ENCODE peak calls at places on chromosomes 6 and 20, in eight cellular contexts. J is GM18507; G is stimulated activated CD8-positive, alpha-beta memory T cell treated with anti-CD3 and anti-CD28 coated beads, Interleukin-2, amount 100 ng/mL, for 1 hour; Y is H7; X is hippocampal formation; N is astrocyte; C is RWPE1; R is kidney. T is an unnamed sample.

GRCh38 chr20:47031821-47032220 is 137.2 kb downstream of the EYA2 start:
- DNase-seq in J (no peak), G (no peak), Y (no peak), X (no peak), N (no peak), C (no peak), R (no peak), T (peak)

GRCh38 chr20:45254867-45255266 is 503 bp upstream of the SLPI start:
- DNase-seq in J (no peak), G (no peak), Y (no peak), X (no peak), N (peak), C (peak), R (no peak), T (peak)

GRCh38 chr20:37941332-37941731 is 38.4 kb downstream of the VSTM2L start:
- DNase-seq in J (no peak), G (no peak), Y (peak), X (no peak), N (no peak), C (no peak), R (no peak), T (peak)

GRCh38 chr20:32326507-32326851 is 31.7 kb upstream of the ASXL1 start:
- DNase-seq in J (no peak), G (no peak), Y (no peak), X (no peak), N (peak), C (no peak), R (no peak), T (no peak)

GRCh38 chr6:123316733-123317323 is 319.9 kb downstream of the TRDN start:
- DNase-seq in J (no peak), G (no peak), Y (no peak), X (peak), N (no peak), C (peak), R (no peak), T (peak)

GRCh38 chr6:19836799-19837510 is at the start of gene ID4:
- DNase-seq in J (no peak), G (no peak), Y (peak), X (peak), N (peak), C (no peak), R (peak), T (peak)

GRCh38 chr6:52284131-52284459 is 447 bp downstream of the MCM3 start:
- DNase-seq in J (no peak), G (no peak), Y (peak), X (no peak), N (peak), C (peak), R (peak), T (peak)

GRCh38 chr6:18501313-18502013 is 114.3 kb downstream of the RNF144B start:
- DNase-seq in J (no peak), G (no peak), Y (no peak), X (peak), N (peak), C (no peak), R (peak), T (no peak)

GRCh38 chr6:83853968-83854501 is 875 bp downstream of the RIPPLY2 start:
- DNase-seq in J (no peak), G (no peak), Y (peak), X (no peak), N (no peak), C (no peak), R (no peak), T (peak)

GRCh38 chr6:144714031-144714732 is 429.0 kb downstream of the UTRN start:
- DNase-seq in J (no peak), G (no peak), Y (no peak), X (no peak), N (no peak), C (no peak), R (no peak), T (no peak)

GRCh38 chr6:30097902-30098606 is 14.8 kb downstream of the TRIM31 start:
- DNase-seq in J (no peak), G (no peak), Y (no peak), X (no peak), N (no peak), C (no peak), R (no peak), T (no peak)

GRCh38 chr6:152356659-152357058 is 280.5 kb downstream of the SYNE1 start:
- DNase-seq in J (no peak), G (no peak), Y (peak), X (peak), N (no peak), C (peak), R (no peak), T (peak)

GRCh38 chr20:43859994-43860393 is 54.7 kb upstream of the TOX2 start:
- DNase-seq in J (no peak), G (no peak), Y (no peak), X (no peak), N (no peak), C (no peak), R (no peak), T (no peak)

GRCh38 chr6:133983099-133983939 is 30.3 kb downstream of the TBPL1 start:
- DNase-seq in J (no peak), G (peak), Y (no peak), X (no peak), N (peak), C (no peak), R (peak), T (peak)